ENCODE peak calls at places on chromosomes 6 and 20, in ten cellular contexts. W is OCI-LY7; E is CD8-positive, alpha-beta T cell; V is fibroblast of pulmonary artery; N is prostate gland; H is fibroblast of the aortic adventitia; B is kidney epithelial cell; L is hepatocyte; Q is endodermal cell; I is AG10803. P is an unnamed sample.

GRCh38 chr6:69953491-69953890 is 87.1 kb downstream of the COL19A1 start:
- DNase-seq in W (no peak), Q (no peak), L (no peak), N (no peak), V (no peak), B (no peak), H (no peak), E (no peak), I (no peak), P (no peak)

GRCh38 chr20:18750735-18751134 is 62.8 kb upstream of the SCP2D1 start:
- DNase-seq in Q (peak; percentile 35), V (no peak), N (no peak), E (no peak), H (no peak), L (no peak), I (no peak), B (no peak), W (no peak), P (no peak)

GRCh38 chr6:167141667-167142432 is 15.9 kb downstream of the GPR31 start:
- DNase-seq in B (no peak), E (no peak), V (peak; percentile 31), N (peak; percentile 15), H (peak; percentile 5), I (no peak), Q (peak; percentile 89), L (peak; percentile 81), W (peak; percentile 75), P (peak; percentile 26)

GRCh38 chr20:46507760-46508407 is 5.5 kb downstream of the ZNF334 start:
- DNase-seq in I (no peak), H (no peak), Q (no peak), B (no peak), L (no peak), N (no peak), W (no peak), E (no peak), V (no peak), P (no peak)

GRCh38 chr20:57092112-57092899 is 174.1 kb downstream of the BMP7 start:
- DNase-seq in E (peak; percentile 24), L (peak; percentile 86), Q (peak; percentile 91), I (peak; percentile 43), B (no peak), W (peak; percentile 79), N (peak; percentile 47), V (peak; percentile 44), H (peak; percentile 22), P (peak; percentile 29)

GRCh38 chr6:22149501-22150490 is 147.0 kb downstream of the PRL start:
- DNase-seq in W (no peak), Q (no peak), H (peak; percentile 8), I (no peak), E (no peak), L (peak; percentile 47), B (peak; percentile 54), N (no peak), V (peak; percentile 27), P (peak; percentile 23)

GRCh38 chr20:38181207-38181693 is 16.2 kb upstream of the TGM2 start:
- DNase-seq in E (no peak), H (no peak), W (no peak), N (no peak), L (no peak), B (no peak), V (no peak), Q (no peak), I (no peak), P (no peak)

GRCh38 chr6:155543141-155543870 is 87.7 kb upstream of the NOX3 start:
- DNase-seq in E (no peak), N (no peak), I (no peak), H (no peak), L (no peak), Q (no peak), B (no peak), V (no peak), W (no peak), P (no peak)

GRCh38 chr20:58605292-58606065 is 45.6 kb upstream of the STX16 start:
- DNase-seq in B (no peak), Q (no peak), N (no peak), E (no peak), L (no peak), V (no peak), H (no peak), W (no peak), I (no peak), P (no peak)

GRCh38 chr6:23688650-23689049 is 437.4 kb upstream of the NRSN1 start:
- DNase-seq in I (no peak), H (no peak), B (no peak), V (no peak), W (no peak), N (no peak), E (no peak), L (no peak), Q (no peak), P (peak; percentile 14)

GRCh38 chr6:149254241-149254640 is 63.3 kb upstream of the TAB2 start:
- DNase-seq in Q (no peak), E (no peak), V (no peak), H (no peak), N (no peak), L (no peak), W (no peak), B (no peak), I (no peak), P (no peak)

GRCh38 chr6:154805288-154805911 is 72.2 kb downstream of the SCAF8 start:
- DNase-seq in E (no peak), H (peak; percentile 78), N (no peak), L (peak; percentile 54), I (peak; percentile 61), V (peak; percentile 82), W (peak; percentile 59), Q (no peak), B (no peak), P (peak; percentile 74)

GRCh38 chr20:8432435-8433148 is 300.5 kb downstream of the PLCB1 start:
- DNase-seq in L (no peak), E (no peak), N (no peak), I (no peak), W (no peak), Q (peak; percentile 49), H (no peak), B (no peak), V (no peak), P (no peak)

GRCh38 chr20:58688838-58689237 is 3.8 kb upstream of the NPEPL1 start:
- DNase-seq in W (no peak), L (no peak), I (peak; percentile 16), V (peak; percentile 17), N (no peak), E (no peak), H (peak; percentile 10), B (no peak), Q (peak; percentile 54), P (peak; percentile 17)

GRCh38 chr6:136947037-136947436 is 24.9 kb downstream of the SLC35D3 start:
- DNase-seq in V (no peak), N (no peak), B (no peak), E (no peak), H (no peak), W (no peak), Q (peak; percentile 69), I (no peak), L (no peak), P (no peak)

GRCh38 chr6:16136536-16137450 is 7.9 kb downstream of the MYLIP start:
- DNase-seq in E (no peak), Q (no peak), V (peak; percentile 65), L (no peak), I (peak; percentile 86), N (peak; percentile 13), B (peak; percentile 73), W (no peak), H (peak; percentile 91), P (peak; percentile 87)

GRCh38 chr20:5212897-5213296 is 86.1 kb downstream of the CDS2 start:
- DNase-seq in Q (no peak), I (no peak), E (no peak), N (no peak), H (no peak), B (no peak), V (no peak), L (no peak), W (no peak), P (no peak)

GRCh38 chr20:49445176-49445575 is 37.3 kb downstream of the KCNB1 start:
- DNase-seq in E (no peak), W (no peak), Q (peak; percentile 68), I (no peak), B (no peak), N (no peak), L (peak; percentile 29), V (peak; percentile 21), H (peak; percentile 28), P (no peak)

GRCh38 chr6:10891960-10892359 is 5.1 kb downstream of the SYCP2L start:
- DNase-seq in I (no peak), L (no peak), B (no peak), H (no peak), E (no peak), W (no peak), Q (no peak), N (no peak), V (no peak), P (no peak)
- H3K4me3 ChIP-seq in I (no peak overlapping the region), L (no peak overlapping the region), B (no peak overlapping the region), H (no peak overlapping the region), E (no peak overlapping the region), W (no peak overlapping the region), Q (no peak overlapping the region), N (no peak overlapping the region), V (no peak overlapping the region), P (no peak overlapping the region)

GRCh38 chr6:101391772-101392560 is 1.5 kb upstream of the GRIK2 start:
- DNase-seq in N (no peak), V (no peak), I (peak; percentile 52), L (no peak), B (no peak), Q (peak; percentile 74), E (no peak), H (no peak), W (no peak), P (no peak)
- TF ChIP-seq CTCF in N (no peak), V (no peak), I (no peak), L (no peak), B (no peak), Q (no peak), E (no peak), H (no peak), W (no peak), P (no peak)

DNA sequence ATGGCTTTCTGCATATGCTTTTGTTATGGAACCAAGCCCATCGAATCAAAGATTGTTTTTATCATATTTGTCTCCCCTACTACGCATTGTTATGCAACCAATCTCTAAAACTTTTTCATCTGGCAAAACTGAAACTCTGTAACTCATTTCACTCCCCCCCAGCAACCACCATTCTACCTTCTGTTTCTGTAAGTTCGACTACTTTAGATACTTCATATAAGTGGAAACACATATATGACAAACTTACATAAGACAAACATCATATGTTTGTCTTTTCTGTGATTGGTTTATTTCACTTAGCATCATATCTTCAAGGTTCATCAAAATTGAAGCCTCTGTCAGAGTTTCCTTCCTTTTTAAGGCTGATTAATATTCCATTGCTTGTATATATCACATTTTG is 34.8 kb downstream of the CEP57L1 start:
- DNase-seq in W (no peak), I (no peak), V (no peak), N (no peak), E (no peak), L (no peak), H (no peak), Q (no peak), B (no peak), P (no peak)
- H3K4me3 ChIP-seq in W (no peak overlapping the region), I (no peak overlapping the region), V (no peak overlapping the region), N (no peak overlapping the region), E (no peak overlapping the region), L (no peak overlapping the region), H (no peak overlapping the region), Q (no peak overlapping the region), B (no peak overlapping the region), P (no peak overlapping the region)

DNA sequence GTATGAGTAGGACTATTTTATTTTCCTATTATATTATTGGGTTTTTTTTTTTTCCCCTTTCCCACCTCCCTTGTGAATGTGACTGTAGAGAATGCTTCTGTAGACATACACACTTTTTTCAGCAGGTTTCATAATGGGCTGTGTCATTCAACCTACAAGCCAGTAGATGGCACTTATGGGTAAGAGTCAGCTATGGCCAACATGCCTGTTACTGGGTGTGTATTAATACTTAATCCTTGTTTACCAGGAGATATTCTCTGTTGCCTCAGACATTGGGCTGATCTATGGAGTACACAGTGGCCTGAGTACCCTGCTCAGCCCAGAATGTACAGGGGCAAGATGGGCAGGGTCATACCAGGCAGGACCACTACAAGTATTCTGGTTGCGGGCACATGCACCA is 382.5 kb downstream of the EPHA7 start:
- DNase-seq in I (no peak), B (no peak), W (peak; percentile 32), H (peak; percentile 5), Q (peak; percentile 55), L (peak; percentile 19), V (peak; percentile 59), E (no peak), N (no peak), P (peak; percentile 37)
- TF ChIP-seq CTCF in I (no peak), B (peak; percentile 29), W (peak; percentile 74), H (peak; percentile 12), Q (peak; percentile 76), L (peak; percentile 39), V (peak; percentile 59), E (no peak), N (no peak), P (peak; percentile 55)